ENCODE peak calls at places on chromosomes 13 and 19, in six cellular contexts. One of them, this sample, is unnamed.

GRCh38 chr19:50649433-50650391 is at the start of gene C19orf81:
- DNase-seq in left ventricle myocardium superior: no peak
- DNase-seq in NCI-H1105 treated with DMSO at 0.1 percent for 48 hours: no peak
- DNase-seq in heart right ventricle: no peak
- DNase-seq in germinal center: no peak
- DNase-seq in stimulated activated CD4-positive, alpha-beta T cell treated with anti-CD3 and anti-CD28 coated beads, TNF-alpha, amount 100 ng/mL, for 4 hours: no peak
- DNase-seq in this sample: no peak

GRCh38 chr19:36032251-36033104 is at the start of gene CLIP3:
- DNase-seq in left ventricle myocardium superior: peak
- DNase-seq in NCI-H1105 treated with DMSO at 0.1 percent for 48 hours: peak
- DNase-seq in heart right ventricle: peak
- DNase-seq in germinal center: peak
- DNase-seq in stimulated activated CD4-positive, alpha-beta T cell treated with anti-CD3 and anti-CD28 coated beads, TNF-alpha, amount 100 ng/mL, for 4 hours: peak
- DNase-seq in this sample: no peak

GRCh38 chr19:1094655-1094977 is 559 bp downstream of the POLR2E start:
- DNase-seq in left ventricle myocardium superior: no peak
- DNase-seq in NCI-H1105 treated with DMSO at 0.1 percent for 48 hours: no peak
- DNase-seq in heart right ventricle: no peak
- DNase-seq in germinal center: no peak
- DNase-seq in stimulated activated CD4-positive, alpha-beta T cell treated with anti-CD3 and anti-CD28 coated beads, TNF-alpha, amount 100 ng/mL, for 4 hours: no peak
- DNase-seq in this sample: no peak

GRCh38 chr13:87942204-87942603 is 271.0 kb downstream of the SLITRK5 start:
- DNase-seq in left ventricle myocardium superior: no peak
- DNase-seq in NCI-H1105 treated with DMSO at 0.1 percent for 48 hours: no peak
- DNase-seq in heart right ventricle: no peak
- DNase-seq in germinal center: no peak
- DNase-seq in stimulated activated CD4-positive, alpha-beta T cell treated with anti-CD3 and anti-CD28 coated beads, TNF-alpha, amount 100 ng/mL, for 4 hours: no peak
- DNase-seq in this sample: no peak

GRCh38 chr13:106566682-106567420 is 1.1 kb downstream of the ARGLU1 start:
- DNase-seq in left ventricle myocardium superior: peak
- DNase-seq in NCI-H1105 treated with DMSO at 0.1 percent for 48 hours: peak
- DNase-seq in heart right ventricle: peak
- DNase-seq in germinal center: peak
- DNase-seq in stimulated activated CD4-positive, alpha-beta T cell treated with anti-CD3 and anti-CD28 coated beads, TNF-alpha, amount 100 ng/mL, for 4 hours: no peak
- DNase-seq in this sample: peak

GRCh38 chr19:39178296-39179006 is 18.3 kb upstream of the NCCRP1 start:
- DNase-seq in left ventricle myocardium superior: no peak
- DNase-seq in NCI-H1105 treated with DMSO at 0.1 percent for 48 hours: no peak
- DNase-seq in heart right ventricle: no peak
- DNase-seq in germinal center: no peak
- DNase-seq in stimulated activated CD4-positive, alpha-beta T cell treated with anti-CD3 and anti-CD28 coated beads, TNF-alpha, amount 100 ng/mL, for 4 hours: no peak
- DNase-seq in this sample: no peak

GRCh38 chr13:25886438-25887214 is 165.2 kb downstream of the SHISA2 start:
- DNase-seq in left ventricle myocardium superior: no peak
- DNase-seq in NCI-H1105 treated with DMSO at 0.1 percent for 48 hours: no peak
- DNase-seq in heart right ventricle: no peak
- DNase-seq in germinal center: no peak
- DNase-seq in stimulated activated CD4-positive, alpha-beta T cell treated with anti-CD3 and anti-CD28 coated beads, TNF-alpha, amount 100 ng/mL, for 4 hours: no peak
- DNase-seq in this sample: no peak

GRCh38 chr13:44300895-44301638 is 72.6 kb upstream of the SERP2 start:
- DNase-seq in left ventricle myocardium superior: peak
- DNase-seq in NCI-H1105 treated with DMSO at 0.1 percent for 48 hours: no peak
- DNase-seq in heart right ventricle: peak
- DNase-seq in germinal center: peak
- DNase-seq in stimulated activated CD4-positive, alpha-beta T cell treated with anti-CD3 and anti-CD28 coated beads, TNF-alpha, amount 100 ng/mL, for 4 hours: no peak
- DNase-seq in this sample: no peak

GRCh38 chr19:19304186-19304975 is 15.9 kb downstream of the SUGP1 start:
- DNase-seq in left ventricle myocardium superior: peak
- DNase-seq in NCI-H1105 treated with DMSO at 0.1 percent for 48 hours: no peak
- DNase-seq in heart right ventricle: peak
- DNase-seq in germinal center: no peak
- DNase-seq in stimulated activated CD4-positive, alpha-beta T cell treated with anti-CD3 and anti-CD28 coated beads, TNF-alpha, amount 100 ng/mL, for 4 hours: no peak
- DNase-seq in this sample: no peak

GRCh38 chr19:8578642-8579265 is 1.5 kb upstream of the MYO1F start:
- DNase-seq in left ventricle myocardium superior: peak
- DNase-seq in NCI-H1105 treated with DMSO at 0.1 percent for 48 hours: peak
- DNase-seq in heart right ventricle: peak
- DNase-seq in germinal center: peak
- DNase-seq in stimulated activated CD4-positive, alpha-beta T cell treated with anti-CD3 and anti-CD28 coated beads, TNF-alpha, amount 100 ng/mL, for 4 hours: peak
- DNase-seq in this sample: peak

GRCh38 chr13:54945978-54946377 is 1917.4 kb downstream of the OLFM4 start:
- DNase-seq in left ventricle myocardium superior: no peak
- DNase-seq in NCI-H1105 treated with DMSO at 0.1 percent for 48 hours: peak
- DNase-seq in heart right ventricle: no peak
- DNase-seq in germinal center: no peak
- DNase-seq in stimulated activated CD4-positive, alpha-beta T cell treated with anti-CD3 and anti-CD28 coated beads, TNF-alpha, amount 100 ng/mL, for 4 hours: no peak
- DNase-seq in this sample: no peak

GRCh38 chr13:110396913-110397379 is 89.9 kb downstream of the COL4A2 start:
- DNase-seq in left ventricle myocardium superior: peak
- DNase-seq in NCI-H1105 treated with DMSO at 0.1 percent for 48 hours: no peak
- DNase-seq in heart right ventricle: peak
- DNase-seq in germinal center: no peak
- DNase-seq in stimulated activated CD4-positive, alpha-beta T cell treated with anti-CD3 and anti-CD28 coated beads, TNF-alpha, amount 100 ng/mL, for 4 hours: no peak
- DNase-seq in this sample: no peak

GRCh38 chr19:7507884-7508283 is 8.0 kb upstream of the ZNF358 start:
- DNase-seq in left ventricle myocardium superior: peak
- DNase-seq in NCI-H1105 treated with DMSO at 0.1 percent for 48 hours: no peak
- DNase-seq in heart right ventricle: no peak
- DNase-seq in germinal center: no peak
- DNase-seq in stimulated activated CD4-positive, alpha-beta T cell treated with anti-CD3 and anti-CD28 coated beads, TNF-alpha, amount 100 ng/mL, for 4 hours: no peak
- DNase-seq in this sample: no peak